ENCODE peak calls at places on chromosomes 16 and 17, in nine cellular contexts. One of them, this sample, is unnamed. For H3K4me1, the result is how much of the 10 kb centered on the place peaks cover.

GRCh38 chr17:30093463-30094147 is 23.0 kb upstream of the NSRP1 start:
- DNase-seq in left lung: no peak
- DNase-seq in heart left ventricle: peak
- DNase-seq in esophagus muscularis mucosa: peak
- DNase-seq in lung: no peak
- DNase-seq in mammary epithelial cell: peak
- DNase-seq in lower lobe of right lung: no peak
- DNase-seq in colonic mucosa: peak
- DNase-seq in tibial nerve: peak
- DNase-seq in this sample: no peak

GRCh38 chr16:68707341-68708152 is 29.5 kb upstream of the CDH1 start:
- DNase-seq in left lung: peak
- DNase-seq in heart left ventricle: no peak
- DNase-seq in esophagus muscularis mucosa: no peak
- DNase-seq in lung: peak
- DNase-seq in mammary epithelial cell: peak
- DNase-seq in lower lobe of right lung: peak
- DNase-seq in colonic mucosa: peak
- DNase-seq in tibial nerve: no peak
- DNase-seq in this sample: peak

GRCh38 chr16:50021509-50021908 is 3.5 kb upstream of the CNEP1R1 start:
- DNase-seq in left lung: no peak
- DNase-seq in heart left ventricle: no peak
- DNase-seq in esophagus muscularis mucosa: no peak
- DNase-seq in lung: no peak
- DNase-seq in mammary epithelial cell: peak
- DNase-seq in lower lobe of right lung: no peak
- DNase-seq in colonic mucosa: no peak
- DNase-seq in tibial nerve: no peak
- DNase-seq in this sample: no peak

GRCh38 chr17:70138309-70138865 is 30.9 kb upstream of the KCNJ2 start:
- DNase-seq in left lung: no peak
- DNase-seq in heart left ventricle: no peak
- DNase-seq in esophagus muscularis mucosa: no peak
- DNase-seq in lung: no peak
- DNase-seq in mammary epithelial cell: no peak
- DNase-seq in lower lobe of right lung: no peak
- DNase-seq in colonic mucosa: no peak
- DNase-seq in tibial nerve: peak
- DNase-seq in this sample: no peak

GRCh38 chr17:45951941-45952340 is 47.1 kb upstream of the STH start:
- DNase-seq in left lung: no peak
- DNase-seq in heart left ventricle: no peak
- DNase-seq in esophagus muscularis mucosa: no peak
- DNase-seq in lung: no peak
- DNase-seq in mammary epithelial cell: no peak
- DNase-seq in lower lobe of right lung: no peak
- DNase-seq in colonic mucosa: no peak
- DNase-seq in tibial nerve: no peak
- DNase-seq in this sample: no peak

GRCh38 chr16:68961778-68962402 is 118.6 kb downstream of the TANGO6 start:
- DNase-seq in left lung: no peak
- DNase-seq in heart left ventricle: no peak
- DNase-seq in esophagus muscularis mucosa: no peak
- DNase-seq in lung: no peak
- DNase-seq in mammary epithelial cell: no peak
- DNase-seq in lower lobe of right lung: no peak
- DNase-seq in colonic mucosa: no peak
- DNase-seq in tibial nerve: no peak
- DNase-seq in this sample: no peak

GRCh38 chr16:21156767-21157467 is 1.6 kb upstream of the LDAF1 start:
- DNase-seq in left lung: no peak
- DNase-seq in heart left ventricle: peak
- DNase-seq in esophagus muscularis mucosa: no peak
- DNase-seq in lung: no peak
- DNase-seq in mammary epithelial cell: peak
- DNase-seq in lower lobe of right lung: no peak
- DNase-seq in colonic mucosa: peak
- DNase-seq in tibial nerve: peak
- DNase-seq in this sample: peak

GRCh38 chr16:14405611-14406537 is 224.2 kb downstream of the PARN start:
- DNase-seq in left lung: peak
- DNase-seq in heart left ventricle: no peak
- DNase-seq in esophagus muscularis mucosa: no peak
- DNase-seq in lung: no peak
- DNase-seq in mammary epithelial cell: no peak
- DNase-seq in lower lobe of right lung: no peak
- DNase-seq in colonic mucosa: peak
- DNase-seq in tibial nerve: no peak
- DNase-seq in this sample: peak

GRCh38 chr16:74438492-74438979 is 17.3 kb upstream of the CLEC18B start:
- DNase-seq in left lung: no peak
- DNase-seq in heart left ventricle: no peak
- DNase-seq in esophagus muscularis mucosa: no peak
- DNase-seq in lung: no peak
- DNase-seq in mammary epithelial cell: no peak
- DNase-seq in lower lobe of right lung: no peak
- DNase-seq in colonic mucosa: no peak
- DNase-seq in tibial nerve: no peak
- DNase-seq in this sample: no peak

GRCh38 chr16:1688807-1689560 is 10.9 kb downstream of the JPT2 start:
- DNase-seq in left lung: no peak
- DNase-seq in heart left ventricle: no peak
- DNase-seq in esophagus muscularis mucosa: no peak
- DNase-seq in lung: peak
- DNase-seq in mammary epithelial cell: peak
- DNase-seq in lower lobe of right lung: peak
- DNase-seq in colonic mucosa: no peak
- DNase-seq in tibial nerve: no peak
- DNase-seq in this sample: peak

GRCh38 chr17:1298616-1299015 is 19.2 kb downstream of the TRARG1 start:
- DNase-seq in left lung: no peak
- DNase-seq in heart left ventricle: no peak
- DNase-seq in esophagus muscularis mucosa: no peak
- DNase-seq in lung: no peak
- DNase-seq in mammary epithelial cell: no peak
- DNase-seq in lower lobe of right lung: no peak
- DNase-seq in colonic mucosa: no peak
- DNase-seq in tibial nerve: no peak
- DNase-seq in this sample: no peak

GRCh38 chr16:57825298-57826039 is 23.2 kb upstream of the KIFC3 start:
- DNase-seq in left lung: no peak
- DNase-seq in heart left ventricle: no peak
- DNase-seq in esophagus muscularis mucosa: no peak
- DNase-seq in lung: no peak
- DNase-seq in mammary epithelial cell: no peak
- DNase-seq in lower lobe of right lung: no peak
- DNase-seq in colonic mucosa: no peak
- DNase-seq in tibial nerve: no peak
- DNase-seq in this sample: no peak

GRCh38 chr16:81366316-81366932 is 51.7 kb downstream of the GAN start:
- DNase-seq in left lung: no peak
- DNase-seq in heart left ventricle: no peak
- DNase-seq in esophagus muscularis mucosa: no peak
- DNase-seq in lung: no peak
- DNase-seq in mammary epithelial cell: peak
- DNase-seq in lower lobe of right lung: no peak
- DNase-seq in colonic mucosa: no peak
- DNase-seq in tibial nerve: peak
- DNase-seq in this sample: no peak

GRCh38 chr16:84663433-84664101 is 15.3 kb downstream of the KLHL36 start:
- DNase-seq in left lung: no peak
- DNase-seq in heart left ventricle: no peak
- DNase-seq in esophagus muscularis mucosa: no peak
- DNase-seq in lung: no peak
- DNase-seq in mammary epithelial cell: no peak
- DNase-seq in lower lobe of right lung: no peak
- DNase-seq in colonic mucosa: no peak
- DNase-seq in tibial nerve: no peak
- DNase-seq in this sample: no peak
- H3K4me3 ChIP-seq in left lung: no peak
- H3K4me3 ChIP-seq in heart left ventricle: no peak
- H3K4me3 ChIP-seq in esophagus muscularis mucosa: no peak
- H3K4me3 ChIP-seq in lung: no peak
- H3K4me3 ChIP-seq in mammary epithelial cell: no peak
- H3K4me3 ChIP-seq in lower lobe of right lung: no peak
- H3K4me3 ChIP-seq in colonic mucosa: no peak
- H3K4me3 ChIP-seq in tibial nerve: no peak
- H3K4me3 ChIP-seq in this sample: no peak

GRCh38 chr17:79799538-79800324 is 2.9 kb upstream of the CBX8 start:
- DNase-seq in left lung: peak
- DNase-seq in heart left ventricle: no peak
- DNase-seq in esophagus muscularis mucosa: no peak
- DNase-seq in lung: no peak
- DNase-seq in mammary epithelial cell: no peak
- DNase-seq in lower lobe of right lung: no peak
- DNase-seq in colonic mucosa: no peak
- DNase-seq in tibial nerve: no peak
- DNase-seq in this sample: no peak
- H3K4me1 ChIP-seq in left lung: under half
- H3K4me1 ChIP-seq in heart left ventricle: under half
- H3K4me1 ChIP-seq in esophagus muscularis mucosa: half or more
- H3K4me1 ChIP-seq in lung: under half
- H3K4me1 ChIP-seq in mammary epithelial cell: under half
- H3K4me1 ChIP-seq in lower lobe of right lung: half or more
- H3K4me1 ChIP-seq in colonic mucosa: under half
- H3K4me1 ChIP-seq in tibial nerve: under half
- H3K4me1 ChIP-seq in this sample: under half

GRCh38 chr17:58788199-58788598 is 32.5 kb downstream of the PPM1E start:
- DNase-seq in left lung: no peak
- DNase-seq in heart left ventricle: no peak
- DNase-seq in esophagus muscularis mucosa: no peak
- DNase-seq in lung: no peak
- DNase-seq in mammary epithelial cell: no peak
- DNase-seq in lower lobe of right lung: no peak
- DNase-seq in colonic mucosa: no peak
- DNase-seq in tibial nerve: no peak
- DNase-seq in this sample: no peak

GRCh38 chr17:58785097-58785496 is 29.4 kb downstream of the PPM1E start:
- DNase-seq in left lung: no peak
- DNase-seq in heart left ventricle: no peak
- DNase-seq in esophagus muscularis mucosa: no peak
- DNase-seq in lung: no peak
- DNase-seq in mammary epithelial cell: no peak
- DNase-seq in lower lobe of right lung: no peak
- DNase-seq in colonic mucosa: no peak
- DNase-seq in tibial nerve: no peak
- DNase-seq in this sample: no peak

GRCh38 chr17:58779446-58779845 is 23.8 kb downstream of the PPM1E start:
- DNase-seq in left lung: no peak
- DNase-seq in heart left ventricle: no peak
- DNase-seq in esophagus muscularis mucosa: no peak
- DNase-seq in lung: no peak
- DNase-seq in mammary epithelial cell: no peak
- DNase-seq in lower lobe of right lung: no peak
- DNase-seq in colonic mucosa: no peak
- DNase-seq in tibial nerve: no peak
- DNase-seq in this sample: no peak

GRCh38 chr17:58786586-58787295 is 31.1 kb downstream of the PPM1E start:
- DNase-seq in left lung: no peak
- DNase-seq in heart left ventricle: no peak
- DNase-seq in esophagus muscularis mucosa: no peak
- DNase-seq in lung: no peak
- DNase-seq in mammary epithelial cell: peak
- DNase-seq in lower lobe of right lung: no peak
- DNase-seq in colonic mucosa: no peak
- DNase-seq in tibial nerve: no peak
- DNase-seq in this sample: no peak

DNA sequence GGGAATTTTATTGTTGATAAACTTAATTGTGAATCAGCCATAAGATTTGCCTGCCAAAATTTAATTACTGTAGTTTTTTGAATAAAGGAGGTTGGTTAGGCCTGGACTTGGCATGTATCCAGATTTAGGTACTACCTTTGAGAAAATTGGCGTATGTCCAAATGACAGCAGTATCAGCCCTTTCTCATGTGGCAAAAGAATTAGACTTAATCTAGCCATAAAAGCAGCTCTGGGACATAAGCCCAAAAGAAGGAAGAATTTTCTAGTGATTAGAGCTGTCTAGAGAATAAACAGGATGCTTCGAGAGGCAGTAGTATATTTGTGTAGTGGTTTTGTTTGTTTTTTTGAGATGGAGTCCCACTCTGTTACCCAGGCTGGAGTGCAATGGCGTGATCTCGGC is 27.7 kb downstream of the PPM1E start:
- DNase-seq in left lung: no peak
- DNase-seq in heart left ventricle: no peak
- DNase-seq in esophagus muscularis mucosa: no peak
- DNase-seq in lung: no peak
- DNase-seq in mammary epithelial cell: peak
- DNase-seq in lower lobe of right lung: no peak
- DNase-seq in colonic mucosa: no peak
- DNase-seq in tibial nerve: no peak
- DNase-seq in this sample: no peak
- TF ChIP-seq CTCF in left lung: no peak
- TF ChIP-seq CTCF in heart left ventricle: no peak
- TF ChIP-seq CTCF in esophagus muscularis mucosa: no peak
- TF ChIP-seq CTCF in lung: no peak
- TF ChIP-seq CTCF in mammary epithelial cell: no peak
- TF ChIP-seq CTCF in lower lobe of right lung: no peak
- TF ChIP-seq CTCF in colonic mucosa: no peak
- TF ChIP-seq CTCF in tibial nerve: no peak
- TF ChIP-seq CTCF in this sample: no peak

DNA sequence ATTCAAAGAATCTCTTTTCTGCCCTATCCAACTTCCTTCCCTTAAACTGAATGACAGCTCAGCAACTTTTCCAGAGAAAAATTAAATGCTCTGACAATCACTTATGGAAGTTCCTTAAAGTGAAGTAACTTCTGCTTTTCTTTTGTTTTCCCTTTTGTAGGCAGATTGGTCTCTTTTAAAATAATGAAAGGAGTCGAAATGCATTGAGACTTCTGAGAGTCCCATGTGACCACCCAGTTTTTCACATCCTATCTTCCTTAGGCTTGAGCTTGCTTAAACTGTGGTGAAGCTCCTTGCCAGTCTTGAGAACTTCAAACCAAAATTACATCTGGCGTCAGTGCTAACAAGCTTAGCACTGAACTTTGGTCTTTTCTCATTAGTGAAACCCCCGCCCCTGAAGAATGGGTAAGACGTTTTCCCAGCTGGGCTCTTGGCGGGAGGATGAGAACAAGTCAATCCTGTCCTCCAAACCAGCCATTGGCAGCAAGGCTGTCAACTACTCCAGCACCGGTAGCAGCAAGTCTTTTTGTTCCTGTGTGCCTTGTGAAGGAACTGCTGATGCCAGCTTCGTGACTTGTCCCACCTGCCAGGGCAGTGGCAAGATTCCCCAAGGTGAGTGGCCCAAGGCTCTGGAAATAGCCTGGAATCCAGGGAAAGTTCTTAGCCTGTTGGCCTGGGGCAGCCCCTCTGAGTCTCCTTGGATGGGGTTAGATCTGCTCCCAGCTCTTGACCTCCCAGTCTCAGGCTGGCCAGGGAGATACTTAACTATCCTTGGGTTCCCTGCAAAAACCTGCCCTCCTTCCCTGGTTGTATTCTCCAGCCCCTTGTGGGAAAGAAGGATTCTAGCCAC is 1.2 kb downstream of the TMEM106A start:
- DNase-seq in left lung: no peak
- DNase-seq in heart left ventricle: no peak
- DNase-seq in esophagus muscularis mucosa: no peak
- DNase-seq in lung: no peak
- DNase-seq in mammary epithelial cell: no peak
- DNase-seq in lower lobe of right lung: no peak
- DNase-seq in colonic mucosa: peak
- DNase-seq in tibial nerve: no peak
- DNase-seq in this sample: no peak
- H3K4me3 ChIP-seq in left lung: peak
- H3K4me3 ChIP-seq in heart left ventricle: peak
- H3K4me3 ChIP-seq in esophagus muscularis mucosa: peak
- H3K4me3 ChIP-seq in lung: no peak
- H3K4me3 ChIP-seq in mammary epithelial cell: peak
- H3K4me3 ChIP-seq in lower lobe of right lung: peak
- H3K4me3 ChIP-seq in colonic mucosa: peak
- H3K4me3 ChIP-seq in tibial nerve: peak
- H3K4me3 ChIP-seq in this sample: no peak

GRCh38 chr17:38455288-38455915 is 27.1 kb downstream of the ARHGAP23 start:
- DNase-seq in left lung: no peak
- DNase-seq in heart left ventricle: no peak
- DNase-seq in esophagus muscularis mucosa: no peak
- DNase-seq in lung: no peak
- DNase-seq in mammary epithelial cell: no peak
- DNase-seq in lower lobe of right lung: no peak
- DNase-seq in colonic mucosa: no peak
- DNase-seq in tibial nerve: no peak
- DNase-seq in this sample: no peak
- H3K4me1 ChIP-seq in left lung: under half
- H3K4me1 ChIP-seq in heart left ventricle: under half
- H3K4me1 ChIP-seq in esophagus muscularis mucosa: half or more
- H3K4me1 ChIP-seq in lung: under half
- H3K4me1 ChIP-seq in mammary epithelial cell: under half
- H3K4me1 ChIP-seq in lower lobe of right lung: under half
- H3K4me1 ChIP-seq in colonic mucosa: under half
- H3K4me1 ChIP-seq in tibial nerve: under half
- H3K4me1 ChIP-seq in this sample: under half